ENCODE peak calls at places on chromosomes 11 and 22, in nine cellular contexts. U is cardiac muscle cell, W is lower lobe of right lung, M is IMR-90, V is breast epithelium, L is fibroblast of villous mesenchyme, K is brain microvascular endothelial cell, G is fibroblast of pulmonary artery, A is fibroblast of lung. N is an unnamed sample.

GRCh38 chr22:27816552-27816951 is 15.0 kb upstream of the MN1 start:
- DNase-seq in L (no peak), A (no peak), M (no peak), W (no peak), V (no peak), G (no peak), U (no peak), K (no peak), N (no peak)

GRCh38 chr22:44846726-44847275 is 94.4 kb downstream of the ARHGAP8 start:
- DNase-seq in A (no peak), K (no peak), W (no peak), M (no peak), G (no peak), U (no peak), V (no peak), L (no peak), N (no peak)

GRCh38 chr11:17721242-17721999 is 2.0 kb downstream of the MYOD1 start:
- DNase-seq in K (no peak), V (no peak), A (no peak), U (no peak), M (no peak), L (no peak), G (no peak), W (no peak), N (no peak)

GRCh38 chr11:120820040-120820439 is 203.9 kb upstream of the TBCEL start:
- DNase-seq in L (no peak), V (no peak), M (no peak), A (no peak), G (no peak), W (no peak), U (no peak), K (no peak), N (no peak)

GRCh38 chr22:17865183-17866055 is 91.2 kb upstream of the BID start:
- DNase-seq in G (no peak), A (no peak), M (no peak), U (no peak), K (no peak), W (no peak), L (no peak), V (no peak), N (no peak)

GRCh38 chr22:47610281-47610680 is 847.8 kb downstream of the TBC1D22A start:
- DNase-seq in U (no peak), L (no peak), V (no peak), K (no peak), W (peak), M (no peak), A (no peak), G (no peak), N (no peak)

GRCh38 chr11:84091212-84091986 is 805.2 kb upstream of the CCDC90B start:
- DNase-seq in K (no peak), M (no peak), U (no peak), A (no peak), V (no peak), G (no peak), L (no peak), W (no peak), N (no peak)

GRCh38 chr11:117319214-117319840 is 3.3 kb upstream of the BACE1 start:
- DNase-seq in V (no peak), A (peak), K (peak), G (peak), U (no peak), L (peak), W (no peak), M (peak), N (peak)

GRCh38 chr11:73322111-73322985 is 14.3 kb downstream of the ARHGEF17 start:
- DNase-seq in A (peak), W (no peak), M (peak), V (no peak), L (peak), K (peak), G (peak), U (no peak), N (peak)

GRCh38 chr11:26201411-26201810 is 130.5 kb upstream of the ANO3 start:
- DNase-seq in U (no peak), K (peak), G (peak), A (peak), L (peak), M (peak), V (no peak), W (no peak), N (peak)

GRCh38 chr11:18172686-18173085 is at the start of gene MRGPRX4:
- DNase-seq in L (no peak), V (no peak), A (no peak), M (no peak), G (no peak), K (no peak), W (no peak), U (no peak), N (no peak)

GRCh38 chr11:8878771-8879170 is 32.2 kb upstream of the AKIP1 start:
- DNase-seq in M (no peak), V (no peak), K (no peak), G (no peak), U (no peak), A (no peak), L (no peak), W (no peak), N (no peak)

GRCh38 chr22:35399678-35400334 is at the start of gene MCM5:
- DNase-seq in K (peak), L (peak), U (peak), M (peak), G (peak), A (peak), W (peak), V (peak), N (peak)

GRCh38 chr11:284081-285020 is 4.6 kb upstream of the PGGHG start:
- DNase-seq in L (no peak), U (no peak), W (no peak), K (no peak), M (no peak), A (no peak), G (no peak), V (no peak), N (no peak)

GRCh38 chr11:103332409-103332808 is 223.2 kb downstream of the DYNC2H1 start:
- DNase-seq in U (no peak), K (no peak), W (no peak), G (no peak), A (no peak), M (no peak), L (no peak), V (no peak), N (no peak)

GRCh38 chr22:38733329-38734202 is 22.2 kb downstream of the SUN2 start:
- DNase-seq in K (no peak), V (peak), A (peak), M (peak), U (peak), G (peak), L (peak), W (no peak), N (peak)

GRCh38 chr11:133892126-133892525 is 46.8 kb upstream of the SPATA19 start:
- DNase-seq in G (no peak), A (no peak), W (no peak), V (no peak), U (no peak), M (no peak), K (no peak), L (no peak), N (no peak)

GRCh38 chr11:12224537-12224893 is 114.1 kb downstream of the MICAL2 start:
- DNase-seq in L (peak), M (peak), U (no peak), G (peak), W (peak), K (peak), A (peak), V (peak), N (peak)

GRCh38 chr22:20130319-20130718 is 1.3 kb upstream of the ZDHHC8 start:
- DNase-seq in A (no peak), V (no peak), G (no peak), L (no peak), W (no peak), M (no peak), U (no peak), K (no peak), N (no peak)

GRCh38 chr22:27345681-27346080 is 455.9 kb downstream of the MN1 start:
- DNase-seq in K (no peak), V (no peak), L (no peak), U (peak), M (no peak), W (no peak), G (no peak), A (no peak), N (no peak)

GRCh38 chr11:102314784-102315183 is 2.5 kb upstream of the BIRC3 start:
- DNase-seq in G (no peak), W (no peak), M (no peak), L (no peak), A (no peak), V (no peak), K (no peak), U (no peak), N (no peak)

GRCh38 chr22:49202226-49202625 is 625.4 kb downstream of the BRD1 start:
- DNase-seq in A (no peak), G (no peak), K (no peak), W (peak), L (no peak), V (no peak), M (no peak), U (no peak), N (no peak)

GRCh38 chr11:73931039-73931645 is 19.7 kb upstream of the DNAJB13 start:
- DNase-seq in M (peak), U (peak), V (no peak), K (peak), G (peak), L (peak), W (no peak), A (peak), N (peak)

GRCh38 chr11:92357344-92357743 is 132.7 kb downstream of the FAT3 start:
- DNase-seq in M (no peak), U (no peak), L (no peak), K (no peak), A (no peak), V (no peak), G (no peak), W (no peak), N (no peak)

GRCh38 chr11:75797796-75798195 is 17.2 kb upstream of the UVRAG start:
- DNase-seq in U (no peak), L (no peak), M (peak), V (no peak), G (peak), K (no peak), A (no peak), W (no peak), N (no peak)

GRCh38 chr22:18120941-18121340 is 10.3 kb downstream of the TUBA8 start:
- DNase-seq in G (no peak), A (no peak), K (no peak), W (no peak), M (no peak), L (no peak), U (no peak), V (no peak), N (no peak)

GRCh38 chr22:50671641-50672040 is 982 bp upstream of the SHANK3 start:
- DNase-seq in G (no peak), L (no peak), M (no peak), V (no peak), A (no peak), W (no peak), U (no peak), K (peak), N (no peak)

GRCh38 chr11:1547467-1548098 is 24.5 kb downstream of the DUSP8 start:
- DNase-seq in W (no peak), A (no peak), U (no peak), G (no peak), M (no peak), K (no peak), L (no peak), V (no peak), N (no peak)
- H3K4me3 ChIP-seq in W (peak), A (no peak), U (peak), G (no peak), M (no peak), K (no peak), L (no peak), V (peak), N (no peak)

GRCh38 chr11:130876931-130877330 is 39.3 kb downstream of the SNX19 start:
- DNase-seq in G (no peak), A (no peak), U (no peak), V (no peak), W (no peak), K (no peak), L (no peak), M (no peak), N (no peak)
- TF ChIP-seq CTCF in G (no peak), A (no peak), U (no peak), V (no peak), W (no peak), K (no peak), L (no peak), M (no peak), N (no peak)

GRCh38 chr11:123357353-123357989 is 72.6 kb upstream of the GRAMD1B start:
- DNase-seq in W (no peak), K (no peak), M (no peak), G (no peak), U (no peak), V (no peak), A (no peak), L (no peak), N (no peak)
- H3K4me3 ChIP-seq in W (peak), K (no peak), M (no peak), G (no peak), U (peak), V (peak), A (no peak), L (no peak), N (no peak)

DNA sequence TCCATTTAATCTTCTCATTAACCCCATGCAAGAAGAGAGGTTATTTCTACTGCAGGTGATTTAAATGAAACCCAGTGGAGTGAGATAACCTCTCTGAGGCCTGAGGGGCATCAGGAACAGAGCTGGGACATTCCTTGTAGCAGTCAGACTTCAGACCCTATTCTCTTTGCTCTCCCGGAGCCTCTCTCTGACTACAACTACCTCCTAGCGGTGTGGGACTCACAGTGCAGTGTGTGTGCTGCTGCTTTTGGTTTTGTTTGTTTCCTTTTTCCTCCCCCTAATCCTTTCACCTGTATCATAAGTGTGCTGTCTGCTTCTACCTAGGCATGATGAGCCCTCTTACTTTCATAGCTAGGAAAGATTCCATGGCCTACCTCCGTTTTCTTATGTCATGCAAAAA is 769.6 kb downstream of the NTM start:
- DNase-seq in U (peak), M (no peak), K (no peak), L (no peak), W (no peak), A (no peak), V (no peak), G (no peak), N (no peak)
- TF ChIP-seq CTCF in U (no peak), M (no peak), K (no peak), L (no peak), W (no peak), A (no peak), V (no peak), G (peak), N (peak)

DNA sequence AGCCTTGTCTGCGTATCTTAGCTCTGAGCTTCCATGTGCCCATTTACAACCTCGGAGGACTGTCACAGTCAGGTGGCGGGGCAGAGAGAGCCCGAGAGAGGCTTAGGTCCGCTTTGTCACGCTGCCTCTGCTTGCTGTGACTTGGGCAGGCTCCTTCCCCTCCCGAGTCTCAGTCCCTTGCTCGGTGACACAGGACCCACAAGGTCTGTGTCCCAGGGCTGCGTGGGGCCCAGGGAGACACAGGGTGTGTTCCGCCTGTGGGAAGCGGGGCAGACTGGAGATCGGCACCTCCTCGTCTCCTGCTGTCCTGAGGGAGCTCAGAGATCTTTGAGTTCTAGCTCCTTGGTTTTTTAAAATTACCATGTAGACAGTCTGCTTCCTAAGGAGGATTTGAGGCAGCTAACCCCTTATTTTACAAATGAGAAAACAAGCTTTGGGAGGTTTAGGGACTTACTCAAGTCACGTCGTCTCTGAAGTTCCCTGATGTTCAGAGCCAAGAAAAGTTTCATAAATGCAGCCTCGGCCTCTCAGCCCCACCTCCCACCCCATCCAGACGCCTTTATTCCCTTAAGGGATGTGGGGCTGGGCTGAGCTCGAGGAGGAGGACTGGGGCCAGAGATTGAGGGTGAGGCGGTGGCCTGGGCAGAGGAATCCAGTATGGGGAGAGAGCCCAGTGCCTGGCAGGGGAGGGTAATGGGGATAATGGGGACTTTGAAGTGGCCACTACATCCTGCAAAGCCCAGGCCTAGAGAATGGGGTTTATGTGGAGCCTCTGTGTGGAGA is 103.6 kb downstream of the NECTIN1 start:
- DNase-seq in K (no peak), U (no peak), A (no peak), V (no peak), W (no peak), G (peak), M (no peak), L (no peak), N (peak)
- H3K4me3 ChIP-seq in K (no peak), U (no peak), A (no peak), V (no peak), W (no peak), G (no peak), M (no peak), L (no peak), N (no peak)

GRCh38 chr11:111326824-111327223 is 28.5 kb downstream of the POU2AF3 start:
- DNase-seq in A (no peak), V (no peak), M (no peak), U (no peak), L (no peak), G (no peak), K (no peak), W (no peak), N (no peak)

GRCh38 chr11:111330234-111330893 is 32.0 kb downstream of the POU2AF3 start:
- DNase-seq in L (no peak), M (no peak), A (no peak), W (no peak), G (no peak), U (no peak), K (no peak), V (no peak), N (no peak)

GRCh38 chr11:111325259-111325658 is 26.9 kb downstream of the POU2AF3 start:
- DNase-seq in U (no peak), K (no peak), A (no peak), W (no peak), V (no peak), M (no peak), G (no peak), L (no peak), N (no peak)

GRCh38 chr11:111329306-111330204 is 31.2 kb downstream of the POU2AF3 start:
- DNase-seq in M (no peak), G (no peak), K (no peak), V (no peak), U (no peak), A (no peak), L (no peak), W (no peak), N (no peak)

GRCh38 chr11:111327908-111328624 is 29.7 kb downstream of the POU2AF3 start:
- DNase-seq in W (peak), V (no peak), K (no peak), A (no peak), L (no peak), G (no peak), M (no peak), U (peak), N (no peak)
- TF ChIP-seq CTCF in W (no peak), V (no peak), K (no peak), A (no peak), L (no peak), G (no peak), M (no peak), U (no peak), N (no peak)

GRCh38 chr11:134947556-134947955 is 535.5 kb upstream of the B3GAT1 start:
- DNase-seq in L (no peak), G (no peak), W (no peak), U (no peak), M (no peak), A (no peak), V (no peak), K (no peak), N (no peak)

GRCh38 chr11:134951305-134951700 is 539.3 kb upstream of the B3GAT1 start:
- DNase-seq in U (no peak), W (no peak), V (no peak), M (peak), L (peak), K (peak), A (peak), G (peak), N (peak)

GRCh38 chr11:134949716-134950115 is 537.7 kb upstream of the B3GAT1 start:
- DNase-seq in K (peak), M (peak), U (no peak), W (no peak), L (no peak), V (no peak), G (peak), A (peak), N (no peak)

GRCh38 chr11:134950692-134951304 is 538.8 kb upstream of the B3GAT1 start:
- DNase-seq in V (no peak), M (peak), K (peak), G (peak), A (peak), U (no peak), W (no peak), L (no peak), N (peak)

DNA sequence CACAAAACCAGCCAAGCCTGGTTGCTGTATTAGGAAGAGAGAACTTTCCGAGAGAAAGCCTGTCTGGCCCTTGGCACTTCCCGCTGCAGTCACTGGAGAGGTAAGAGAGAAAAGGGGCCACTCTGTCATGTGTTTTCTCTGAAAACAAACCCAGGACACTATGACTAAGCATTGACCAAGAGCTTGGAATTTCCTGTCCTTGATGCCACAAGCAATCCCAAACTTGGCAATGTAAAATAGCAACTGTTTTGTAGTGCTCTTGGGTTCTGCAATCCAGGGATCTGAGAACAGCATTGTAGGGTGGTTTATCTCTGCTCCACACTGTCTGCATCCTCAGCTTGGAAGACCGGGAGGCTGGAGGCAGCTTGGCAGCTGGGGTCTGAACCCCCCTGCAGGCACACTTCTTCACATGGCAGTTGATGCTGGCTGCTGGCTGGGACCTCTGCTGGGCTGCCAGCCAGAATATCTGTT is 537.1 kb upstream of the B3GAT1 start:
- DNase-seq in G (peak), U (no peak), M (peak), V (peak), W (no peak), K (peak), L (peak), A (peak), N (peak)
- H3K4me3 ChIP-seq in G (no peak), U (no peak), M (no peak), V (no peak), W (no peak), K (no peak), L (no peak), A (no peak), N (no peak)

GRCh38 chr11:46543564-46543963 is 50.3 kb downstream of the AMBRA1 start:
- DNase-seq in W (no peak), K (no peak), V (no peak), A (no peak), M (no peak), L (no peak), G (no peak), U (no peak), N (no peak)

GRCh38 chr11:46547579-46547978 is 46.2 kb downstream of the AMBRA1 start:
- DNase-seq in G (no peak), M (no peak), V (no peak), K (no peak), W (no peak), A (no peak), U (no peak), L (no peak), N (no peak)

GRCh38 chr11:46537121-46537520 is 56.7 kb downstream of the AMBRA1 start:
- DNase-seq in G (no peak), W (no peak), U (no peak), L (no peak), V (no peak), A (peak), K (no peak), M (peak), N (peak)

GRCh38 chr11:46537851-46538295 is 56.0 kb downstream of the AMBRA1 start:
- DNase-seq in U (peak), V (peak), W (peak), K (peak), M (peak), A (peak), G (peak), L (peak), N (peak)

GRCh38 chr11:46541593-46542371 is 52.0 kb downstream of the AMBRA1 start:
- DNase-seq in V (peak), G (no peak), M (no peak), A (no peak), U (no peak), W (peak), K (no peak), L (no peak), N (no peak)
- TF ChIP-seq CTCF in V (no peak), G (no peak), M (no peak), A (no peak), U (no peak), W (no peak), K (no peak), L (no peak), N (no peak)

GRCh38 chr11:111119751-111120150 is 125.8 kb upstream of the POU2AF2 start:
- DNase-seq in A (no peak), K (no peak), U (no peak), V (no peak), G (no peak), W (no peak), M (no peak), L (no peak), N (peak)
- H3K4me3 ChIP-seq in A (no peak), K (no peak), U (no peak), V (no peak), G (no peak), W (no peak), M (no peak), L (no peak), N (no peak)